ENCODE peak calls at places on chromosomes 3 and 15, in four cellular contexts. One of them, this sample, is unnamed.

GRCh38 chr3:183253364-183253960 is 409 bp downstream of the B3GNT5 start:
- DNase-seq in stimulated activated CD4-positive, alpha-beta T cell treated with anti-CD3 and anti-CD28 coated beads, Interleukin-1b, Interleukin-23, amount 100 ng/mL, for 24 hours: no peak
- DNase-seq in left colon: peak
- DNase-seq in HS-27A: no peak
- DNase-seq in this sample: peak

GRCh38 chr15:62104406-62104805 is 37.6 kb downstream of the C2CD4A start:
- DNase-seq in stimulated activated CD4-positive, alpha-beta T cell treated with anti-CD3 and anti-CD28 coated beads, Interleukin-1b, Interleukin-23, amount 100 ng/mL, for 24 hours: no peak
- DNase-seq in left colon: no peak
- DNase-seq in HS-27A: no peak
- DNase-seq in this sample: no peak

GRCh38 chr15:92226020-92226612 is 167.6 kb upstream of the ST8SIA2 start:
- DNase-seq in HS-27A: no peak
- DNase-seq in left colon: no peak
- DNase-seq in stimulated activated CD4-positive, alpha-beta T cell treated with anti-CD3 and anti-CD28 coated beads, Interleukin-1b, Interleukin-23, amount 100 ng/mL, for 24 hours: no peak
- DNase-seq in this sample: peak

GRCh38 chr3:94069242-94069813 is 6.5 kb downstream of the NSUN3 start:
- DNase-seq in left colon: no peak
- DNase-seq in stimulated activated CD4-positive, alpha-beta T cell treated with anti-CD3 and anti-CD28 coated beads, Interleukin-1b, Interleukin-23, amount 100 ng/mL, for 24 hours: no peak
- DNase-seq in HS-27A: no peak
- DNase-seq in this sample: peak

GRCh38 chr15:77871838-77872371 is 205.6 kb downstream of the TBC1D2B start:
- DNase-seq in left colon: no peak
- DNase-seq in HS-27A: no peak
- DNase-seq in stimulated activated CD4-positive, alpha-beta T cell treated with anti-CD3 and anti-CD28 coated beads, Interleukin-1b, Interleukin-23, amount 100 ng/mL, for 24 hours: no peak
- DNase-seq in this sample: no peak

GRCh38 chr3:192571197-192571791 is 156.0 kb downstream of the FGF12 start:
- DNase-seq in HS-27A: peak
- DNase-seq in stimulated activated CD4-positive, alpha-beta T cell treated with anti-CD3 and anti-CD28 coated beads, Interleukin-1b, Interleukin-23, amount 100 ng/mL, for 24 hours: no peak
- DNase-seq in left colon: peak
- DNase-seq in this sample: no peak

GRCh38 chr3:53689681-53690080 is 156.5 kb downstream of the CHDH start:
- DNase-seq in HS-27A: no peak
- DNase-seq in left colon: no peak
- DNase-seq in stimulated activated CD4-positive, alpha-beta T cell treated with anti-CD3 and anti-CD28 coated beads, Interleukin-1b, Interleukin-23, amount 100 ng/mL, for 24 hours: no peak
- DNase-seq in this sample: no peak

GRCh38 chr3:128804817-128805166 is 74.6 kb upstream of the ACAD9 start:
- DNase-seq in stimulated activated CD4-positive, alpha-beta T cell treated with anti-CD3 and anti-CD28 coated beads, Interleukin-1b, Interleukin-23, amount 100 ng/mL, for 24 hours: no peak
- DNase-seq in HS-27A: no peak
- DNase-seq in left colon: no peak
- DNase-seq in this sample: no peak

GRCh38 chr3:68059628-68060027 is 405.2 kb upstream of the SUCLG2 start:
- DNase-seq in stimulated activated CD4-positive, alpha-beta T cell treated with anti-CD3 and anti-CD28 coated beads, Interleukin-1b, Interleukin-23, amount 100 ng/mL, for 24 hours: no peak
- DNase-seq in HS-27A: no peak
- DNase-seq in left colon: no peak
- DNase-seq in this sample: no peak

GRCh38 chr3:177590826-177591225 is 393.5 kb upstream of the TBL1XR1 start:
- DNase-seq in HS-27A: no peak
- DNase-seq in stimulated activated CD4-positive, alpha-beta T cell treated with anti-CD3 and anti-CD28 coated beads, Interleukin-1b, Interleukin-23, amount 100 ng/mL, for 24 hours: no peak
- DNase-seq in left colon: no peak
- DNase-seq in this sample: no peak

GRCh38 chr3:183122257-183122932 is 23.1 kb upstream of the MCCC1 start:
- DNase-seq in left colon: no peak
- DNase-seq in HS-27A: no peak
- DNase-seq in stimulated activated CD4-positive, alpha-beta T cell treated with anti-CD3 and anti-CD28 coated beads, Interleukin-1b, Interleukin-23, amount 100 ng/mL, for 24 hours: no peak
- DNase-seq in this sample: peak

GRCh38 chr3:172373912-172374311 is 74.3 kb downstream of the GHSR start:
- DNase-seq in stimulated activated CD4-positive, alpha-beta T cell treated with anti-CD3 and anti-CD28 coated beads, Interleukin-1b, Interleukin-23, amount 100 ng/mL, for 24 hours: no peak
- DNase-seq in HS-27A: no peak
- DNase-seq in left colon: no peak
- DNase-seq in this sample: no peak

GRCh38 chr15:45640610-45641009 is 5.8 kb downstream of the SQOR start:
- DNase-seq in HS-27A: no peak
- DNase-seq in stimulated activated CD4-positive, alpha-beta T cell treated with anti-CD3 and anti-CD28 coated beads, Interleukin-1b, Interleukin-23, amount 100 ng/mL, for 24 hours: no peak
- DNase-seq in left colon: no peak
- DNase-seq in this sample: no peak